ENCODE peak calls at places on chromosome 2, in eight cellular contexts. One of them, this sample, is unnamed.

GRCh38 chr2:149075868-149076267 is 37.4 kb downstream of the LYPD6B start:
- DNase-seq in midbrain: no peak
- DNase-seq in AG08396: no peak
- DNase-seq in GM12892: no peak
- DNase-seq in thyroid gland: no peak
- DNase-seq in smooth muscle cell of the brain vasculature: no peak
- DNase-seq in astrocyte: no peak
- DNase-seq in HS-5: no peak
- DNase-seq in this sample: no peak

GRCh38 chr2:103159018-103159417 is 397.2 kb downstream of the TMEM182 start:
- DNase-seq in AG08396: no peak
- DNase-seq in smooth muscle cell of the brain vasculature: no peak
- DNase-seq in astrocyte: no peak
- DNase-seq in GM12892: no peak
- DNase-seq in midbrain: no peak
- DNase-seq in thyroid gland: no peak
- DNase-seq in HS-5: no peak
- DNase-seq in this sample: no peak

GRCh38 chr2:60414731-60415130 is 138.7 kb downstream of the BCL11A start:
- DNase-seq in HS-5: peak
- DNase-seq in GM12892: no peak
- DNase-seq in AG08396: no peak
- DNase-seq in smooth muscle cell of the brain vasculature: no peak
- DNase-seq in midbrain: no peak
- DNase-seq in thyroid gland: no peak
- DNase-seq in astrocyte: peak
- DNase-seq in this sample: no peak

GRCh38 chr2:101625387-101625786 is 72.1 kb upstream of the MAP4K4 start:
- DNase-seq in AG08396: no peak
- DNase-seq in GM12892: no peak
- DNase-seq in midbrain: no peak
- DNase-seq in HS-5: no peak
- DNase-seq in smooth muscle cell of the brain vasculature: no peak
- DNase-seq in thyroid gland: no peak
- DNase-seq in astrocyte: no peak
- DNase-seq in this sample: no peak

GRCh38 chr2:40639294-40639693 is 187.4 kb upstream of the SLC8A1 start:
- DNase-seq in HS-5: no peak
- DNase-seq in smooth muscle cell of the brain vasculature: no peak
- DNase-seq in midbrain: no peak
- DNase-seq in thyroid gland: no peak
- DNase-seq in GM12892: no peak
- DNase-seq in AG08396: no peak
- DNase-seq in astrocyte: no peak
- DNase-seq in this sample: peak

GRCh38 chr2:74587664-74588277 is 33.3 kb downstream of the DOK1 start:
- DNase-seq in midbrain: peak
- DNase-seq in AG08396: peak
- DNase-seq in smooth muscle cell of the brain vasculature: peak
- DNase-seq in GM12892: peak
- DNase-seq in HS-5: no peak
- DNase-seq in astrocyte: peak
- DNase-seq in thyroid gland: peak
- DNase-seq in this sample: peak

GRCh38 chr2:105454801-105455485 is 56.1 kb upstream of the FHL2 start:
- DNase-seq in HS-5: peak
- DNase-seq in astrocyte: peak
- DNase-seq in thyroid gland: peak
- DNase-seq in GM12892: no peak
- DNase-seq in midbrain: no peak
- DNase-seq in smooth muscle cell of the brain vasculature: peak
- DNase-seq in AG08396: peak
- DNase-seq in this sample: peak

GRCh38 chr2:238141541-238142318 is 3.3 kb downstream of the KLHL30 start:
- DNase-seq in smooth muscle cell of the brain vasculature: no peak
- DNase-seq in AG08396: no peak
- DNase-seq in HS-5: peak
- DNase-seq in midbrain: no peak
- DNase-seq in thyroid gland: peak
- DNase-seq in GM12892: no peak
- DNase-seq in astrocyte: no peak
- DNase-seq in this sample: peak

GRCh38 chr2:108194409-108195132 is 45.2 kb upstream of the SULT1C3 start:
- DNase-seq in midbrain: peak
- DNase-seq in astrocyte: no peak
- DNase-seq in thyroid gland: no peak
- DNase-seq in GM12892: no peak
- DNase-seq in HS-5: no peak
- DNase-seq in smooth muscle cell of the brain vasculature: no peak
- DNase-seq in AG08396: no peak
- DNase-seq in this sample: no peak

GRCh38 chr2:30232027-30232800 is 880 bp downstream of the LBH start:
- DNase-seq in HS-5: no peak
- DNase-seq in smooth muscle cell of the brain vasculature: no peak
- DNase-seq in astrocyte: no peak
- DNase-seq in GM12892: peak
- DNase-seq in midbrain: no peak
- DNase-seq in AG08396: peak
- DNase-seq in thyroid gland: peak
- DNase-seq in this sample: peak

GRCh38 chr2:198811198-198811597 is 646.5 kb downstream of the SATB2 start:
- DNase-seq in smooth muscle cell of the brain vasculature: no peak
- DNase-seq in thyroid gland: no peak
- DNase-seq in HS-5: no peak
- DNase-seq in astrocyte: no peak
- DNase-seq in AG08396: no peak
- DNase-seq in GM12892: no peak
- DNase-seq in midbrain: no peak
- DNase-seq in this sample: no peak

GRCh38 chr2:104755026-104755856 is 98.7 kb upstream of the POU3F3 start:
- DNase-seq in thyroid gland: no peak
- DNase-seq in midbrain: peak
- DNase-seq in GM12892: no peak
- DNase-seq in smooth muscle cell of the brain vasculature: no peak
- DNase-seq in HS-5: no peak
- DNase-seq in astrocyte: no peak
- DNase-seq in AG08396: no peak
- DNase-seq in this sample: peak

GRCh38 chr2:240433973-240434727 is 1.3 kb upstream of the GPC1 start:
- DNase-seq in AG08396: peak
- DNase-seq in thyroid gland: no peak
- DNase-seq in astrocyte: peak
- DNase-seq in smooth muscle cell of the brain vasculature: no peak
- DNase-seq in HS-5: peak
- DNase-seq in midbrain: no peak
- DNase-seq in GM12892: no peak
- DNase-seq in this sample: no peak

GRCh38 chr2:75932996-75933395 is 222.3 kb upstream of the GCFC2 start:
- DNase-seq in thyroid gland: no peak
- DNase-seq in midbrain: no peak
- DNase-seq in smooth muscle cell of the brain vasculature: no peak
- DNase-seq in HS-5: no peak
- DNase-seq in GM12892: no peak
- DNase-seq in astrocyte: no peak
- DNase-seq in AG08396: no peak
- DNase-seq in this sample: no peak

GRCh38 chr2:215702116-215702905 is 266.4 kb upstream of the FN1 start:
- DNase-seq in midbrain: no peak
- DNase-seq in astrocyte: no peak
- DNase-seq in GM12892: no peak
- DNase-seq in HS-5: no peak
- DNase-seq in thyroid gland: no peak
- DNase-seq in AG08396: no peak
- DNase-seq in smooth muscle cell of the brain vasculature: no peak
- DNase-seq in this sample: no peak